ENCODE peak calls at places on chromosome 17, in six cellular contexts. O is lower lobe of right lung, X is HepG2, R is body of pancreas, Q is PC-3, H is neural progenitor cell. S is an unnamed sample.

GRCh38 chr17:2706911-2707510 is 4.6 kb downstream of the CLUH start:
- DNase-seq in O (peak), H (no peak), X (no peak), R (no peak), Q (no peak), S (no peak)

GRCh38 chr17:29918922-29919856 is 10.8 kb downstream of the SSH2 start:
- DNase-seq in H (no peak), X (no peak), Q (peak), R (no peak), O (no peak), S (no peak)

GRCh38 chr17:16419929-16420271 is 4.5 kb downstream of the TRPV2 start:
- DNase-seq in Q (peak), O (no peak), H (no peak), R (no peak), X (no peak), S (peak)

GRCh38 chr17:39679521-39680192 is 8.2 kb downstream of the PGAP3 start:
- DNase-seq in Q (no peak), R (no peak), H (no peak), X (no peak), O (no peak), S (no peak)

GRCh38 chr17:21513012-21513570 is 136.9 kb downstream of the KCNJ12 start:
- DNase-seq in Q (peak), H (peak), X (peak), O (peak), R (peak), S (peak)

GRCh38 chr17:30363715-30364202 is 15.0 kb upstream of the CPD start:
- DNase-seq in Q (peak), R (no peak), O (no peak), H (no peak), X (no peak), S (peak)

GRCh38 chr17:40664582-40665333 is at the start of gene KRT222:
- DNase-seq in H (peak), X (no peak), Q (no peak), O (no peak), R (no peak), S (no peak)

GRCh38 chr17:29124135-29124930 is 55.9 kb downstream of the MYO18A start:
- DNase-seq in O (no peak), X (peak), R (peak), Q (peak), H (peak), S (peak)

GRCh38 chr17:68570531-68570930 is 30.6 kb downstream of the FAM20A start:
- DNase-seq in Q (no peak), O (no peak), H (no peak), R (no peak), X (no peak), S (no peak)

GRCh38 chr17:42016411-42016831 is 818 bp downstream of the DNAJC7 start:
- DNase-seq in X (no peak), H (peak), O (no peak), R (no peak), Q (no peak), S (no peak)

GRCh38 chr17:58332720-58333395 is 4.3 kb upstream of the TSPOAP1 start:
- DNase-seq in R (no peak), Q (no peak), H (no peak), O (no peak), X (no peak), S (no peak)

GRCh38 chr17:38326996-38327792 is 16.6 kb downstream of the GPR179 start:
- DNase-seq in O (no peak), H (no peak), X (no peak), Q (no peak), R (no peak), S (no peak)

GRCh38 chr17:70137451-70138230 is 31.7 kb upstream of the KCNJ2 start:
- DNase-seq in Q (peak), H (no peak), X (no peak), R (no peak), O (no peak), S (peak)

GRCh38 chr17:27996157-27997043 is 46.1 kb upstream of the NLK start:
- DNase-seq in Q (no peak), O (no peak), R (no peak), X (no peak), H (no peak), S (no peak)

GRCh38 chr17:27797390-27798091 is 2.8 kb downstream of the NOS2 start:
- DNase-seq in X (peak), H (no peak), Q (no peak), R (no peak), O (peak), S (no peak)

GRCh38 chr17:8123695-8124349 is at the start of gene HES7:
- DNase-seq in Q (peak), R (peak), X (no peak), O (no peak), H (peak), S (no peak)

GRCh38 chr17:38504216-38504615 is 76.0 kb downstream of the ARHGAP23 start:
- DNase-seq in Q (no peak), R (no peak), H (no peak), O (no peak), X (no peak), S (no peak)

GRCh38 chr17:43753488-43754129 is 5.0 kb downstream of the SOST start:
- DNase-seq in X (no peak), O (no peak), Q (peak), H (no peak), R (no peak), S (peak)

GRCh38 chr17:42548993-42549755 is 3.5 kb upstream of the HSD17B1 start:
- DNase-seq in R (no peak), X (no peak), H (no peak), O (no peak), Q (no peak), S (no peak)

GRCh38 chr17:45048795-45049563 is 2.5 kb downstream of the DCAKD start:
- DNase-seq in O (no peak), R (no peak), X (peak), H (no peak), Q (no peak), S (no peak)
- TF ChIP-seq CTCF in O (peak), R (peak), X (no peak), H (peak), Q (no peak), S (peak)

GRCh38 chr17:45895304-45895968 is 1.1 kb downstream of the MAPT start:
- DNase-seq in X (no peak), Q (peak), H (peak), R (no peak), O (no peak), S (no peak)

GRCh38 chr17:45894022-45894784 is at the start of gene MAPT:
- DNase-seq in R (peak), Q (peak), H (peak), X (peak), O (peak), S (peak)

GRCh38 chr17:45896803-45897693 is 2.7 kb downstream of the MAPT start:
- DNase-seq in Q (no peak), X (no peak), H (peak), R (no peak), O (no peak), S (no peak)

GRCh38 chr17:45893725-45894021 is 681 bp upstream of the MAPT start:
- DNase-seq in R (no peak), X (no peak), O (no peak), Q (no peak), H (no peak), S (no peak)

GRCh38 chr17:45895969-45896793 is 1.8 kb downstream of the MAPT start:
- DNase-seq in Q (no peak), H (peak), R (no peak), X (no peak), O (no peak), S (no peak)
- H3K4me3 ChIP-seq in Q (peak), H (peak), R (no peak), X (peak), O (peak), S (no peak)

GRCh38 chr17:19433727-19434340 is 22.8 kb downstream of the RNF112 start:
- DNase-seq in X (no peak), Q (no peak), H (peak), R (no peak), O (no peak), S (no peak)
- TF ChIP-seq CTCF in X (peak), Q (no peak), H (peak), R (no peak), O (no peak), S (no peak)

GRCh38 chr17:5286846-5287245 is 4.8 kb downstream of the RABEP1 start:
- DNase-seq in O (no peak), H (no peak), Q (no peak), R (no peak), X (no peak), S (no peak)
- H3K4me3 ChIP-seq in O (no peak), H (no peak), Q (no peak), R (no peak), X (no peak), S (no peak)

GRCh38 chr17:63679214-63679613 is 20.7 kb downstream of the LIMD2 start:
- DNase-seq in X (no peak), Q (no peak), O (no peak), H (no peak), R (no peak), S (no peak)
- TF ChIP-seq CTCF in X (peak), Q (peak), O (no peak), H (peak), R (no peak), S (no peak)

GRCh38 chr17:82419471-82419995 is 1.1 kb upstream of the OGFOD3 start:
- DNase-seq in H (no peak), O (no peak), X (no peak), Q (peak), R (no peak), S (no peak)

GRCh38 chr17:82424863-82425159 is 6.4 kb upstream of the OGFOD3 start:
- DNase-seq in Q (no peak), O (no peak), R (no peak), H (no peak), X (no peak), S (no peak)

GRCh38 chr17:82428546-82428945 is 10.2 kb upstream of the OGFOD3 start:
- DNase-seq in O (no peak), Q (no peak), X (no peak), H (no peak), R (no peak), S (no peak)

GRCh38 chr17:82429824-82430223 is 11.4 kb upstream of the OGFOD3 start:
- DNase-seq in R (no peak), H (no peak), O (no peak), Q (no peak), X (no peak), S (no peak)

DNA sequence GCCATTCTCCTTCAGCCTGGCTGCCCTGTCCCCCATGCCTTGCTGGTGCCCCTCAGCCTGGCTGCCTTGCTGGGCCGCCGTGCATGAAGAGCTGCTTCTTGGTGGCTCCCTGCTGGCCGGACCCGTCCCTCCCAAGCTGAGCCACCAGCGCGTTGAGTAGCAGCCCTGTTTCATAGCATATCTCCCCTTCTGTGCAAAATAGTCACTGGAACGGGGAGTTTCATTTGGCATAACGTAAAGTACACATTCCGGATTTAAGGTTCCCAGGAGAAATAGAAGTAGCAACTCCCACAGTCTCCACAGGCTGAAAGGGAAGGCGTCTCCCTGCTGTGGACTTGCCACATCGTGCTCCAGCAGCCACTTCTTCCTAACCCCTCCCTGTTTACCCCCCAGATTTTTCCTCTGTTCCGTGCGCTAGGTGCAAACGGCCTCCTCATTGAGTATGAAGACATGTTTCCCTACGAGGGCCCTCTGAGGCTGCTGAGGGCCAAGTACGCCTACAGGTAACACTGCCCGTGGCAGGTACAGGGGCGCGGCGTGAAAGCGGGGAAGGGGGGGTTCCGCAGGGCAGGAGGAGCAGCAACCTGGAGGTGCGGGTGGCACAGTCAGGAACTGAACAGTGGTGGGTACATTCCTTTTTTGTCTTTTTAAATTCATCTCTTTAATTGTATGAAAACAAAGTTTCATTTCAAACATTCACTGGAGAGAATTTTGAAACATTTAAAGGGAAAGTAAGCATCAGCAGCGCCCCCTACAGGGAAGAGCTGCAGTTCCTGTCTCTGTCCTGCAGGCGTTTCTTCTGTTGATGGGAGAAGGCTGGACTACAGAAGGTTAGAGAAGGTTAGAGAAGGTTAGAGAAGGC is 5.8 kb upstream of the OGFOD3 start:
- DNase-seq in X (peak), O (no peak), Q (peak), H (peak), R (peak), S (peak)
- H3K4me3 ChIP-seq in X (no peak), O (no peak), Q (no peak), H (no peak), R (no peak), S (no peak)

GRCh38 chr17:66310528-66311148 is 8.2 kb downstream of the PRKCA start:
- DNase-seq in Q (no peak), X (no peak), R (no peak), H (peak), O (no peak), S (no peak)
- TF ChIP-seq CTCF in Q (peak), X (peak), R (no peak), H (peak), O (no peak), S (peak)

DNA sequence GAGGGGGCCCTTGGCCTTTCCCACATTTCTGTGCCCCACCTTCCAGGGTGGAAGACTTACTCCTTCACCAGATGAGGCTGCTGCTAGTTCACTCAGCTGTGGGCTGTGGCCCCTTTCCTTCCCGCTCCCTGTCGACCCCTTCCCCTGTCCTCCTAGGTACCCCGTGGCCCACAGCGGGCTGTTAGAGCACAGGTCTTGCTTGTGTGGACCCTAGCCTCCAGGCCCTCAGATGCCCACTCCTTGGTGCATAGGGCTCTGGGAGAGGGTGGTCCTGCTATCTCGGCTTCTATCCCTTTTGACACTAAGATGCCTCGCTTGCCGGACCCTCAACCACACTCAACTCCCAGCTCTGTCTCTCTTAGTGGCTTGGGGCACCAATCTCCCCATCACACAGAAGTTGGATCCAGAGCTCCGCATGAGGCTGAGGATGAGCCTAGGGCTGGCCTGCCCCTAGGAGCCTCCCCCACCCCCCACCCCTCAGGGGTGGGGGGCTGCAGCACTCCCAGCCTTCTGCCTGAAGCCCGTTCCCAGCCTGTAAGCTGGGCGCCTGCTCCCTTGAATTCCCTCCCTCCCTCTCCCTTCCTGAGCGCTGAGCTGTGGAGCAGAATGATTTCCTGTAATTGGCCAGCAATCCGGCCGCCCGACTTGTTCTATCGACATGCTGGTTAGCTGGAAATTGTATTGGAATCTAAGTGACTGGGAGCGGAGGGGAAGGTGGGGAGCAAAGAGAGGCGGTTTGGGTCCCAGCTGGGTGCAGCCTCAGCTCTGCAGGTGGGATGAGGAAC is 30.9 kb downstream of the DCAKD start:
- DNase-seq in X (no peak), R (no peak), H (peak), Q (no peak), O (no peak), S (peak)
- H3K4me3 ChIP-seq in X (no peak), R (no peak), H (no peak), Q (no peak), O (no peak), S (no peak)